ENCODE peak calls at places on chromosomes 12 and 14, in nine cellular contexts. One of them, this sample, is unnamed. For H3K4me1, the result is how much of the 10 kb centered on the place peaks cover.

GRCh38 chr14:78005325-78005724 is 164.8 kb upstream of the NRXN3 start:
- DNase-seq in upper lobe of right lung: no peak
- DNase-seq in mucosa of descending colon: no peak
- DNase-seq in endodermal cell: no peak
- DNase-seq in thoracic aorta: no peak
- DNase-seq in stomach: no peak
- DNase-seq in lower lobe of right lung: no peak
- DNase-seq in Panc1: no peak
- DNase-seq in fibroblast of lung: no peak
- DNase-seq in this sample: no peak

GRCh38 chr12:48901278-48901677 is 24.0 kb downstream of the FKBP11 start:
- DNase-seq in upper lobe of right lung: no peak
- DNase-seq in mucosa of descending colon: no peak
- DNase-seq in endodermal cell: no peak
- DNase-seq in thoracic aorta: no peak
- DNase-seq in stomach: no peak
- DNase-seq in lower lobe of right lung: no peak
- DNase-seq in Panc1: no peak
- DNase-seq in fibroblast of lung: no peak
- DNase-seq in this sample: no peak

GRCh38 chr12:48119078-48119833 is at the start of gene PFKM:
- DNase-seq in upper lobe of right lung: peak
- DNase-seq in mucosa of descending colon: peak
- DNase-seq in endodermal cell: peak
- DNase-seq in thoracic aorta: peak
- DNase-seq in stomach: peak
- DNase-seq in lower lobe of right lung: peak
- DNase-seq in Panc1: peak
- DNase-seq in fibroblast of lung: peak
- DNase-seq in this sample: peak

GRCh38 chr14:39232554-39233415 is 930 bp upstream of the MIA2 start:
- DNase-seq in upper lobe of right lung: peak
- DNase-seq in mucosa of descending colon: no peak
- DNase-seq in endodermal cell: no peak
- DNase-seq in thoracic aorta: no peak
- DNase-seq in stomach: no peak
- DNase-seq in lower lobe of right lung: no peak
- DNase-seq in Panc1: no peak
- DNase-seq in fibroblast of lung: peak
- DNase-seq in this sample: no peak

GRCh38 chr14:78162202-78162601 is 8.0 kb upstream of the NRXN3 start:
- DNase-seq in upper lobe of right lung: no peak
- DNase-seq in mucosa of descending colon: no peak
- DNase-seq in endodermal cell: no peak
- DNase-seq in thoracic aorta: no peak
- DNase-seq in stomach: no peak
- DNase-seq in lower lobe of right lung: no peak
- DNase-seq in Panc1: no peak
- DNase-seq in fibroblast of lung: no peak
- DNase-seq in this sample: no peak

GRCh38 chr12:57895337-57896138 is 45.8 kb upstream of the ATP23 start:
- DNase-seq in upper lobe of right lung: no peak
- DNase-seq in mucosa of descending colon: no peak
- DNase-seq in endodermal cell: peak
- DNase-seq in thoracic aorta: no peak
- DNase-seq in stomach: no peak
- DNase-seq in lower lobe of right lung: no peak
- DNase-seq in Panc1: no peak
- DNase-seq in fibroblast of lung: no peak
- DNase-seq in this sample: no peak

GRCh38 chr12:98653866-98654493 is 8.9 kb downstream of the APAF1 start:
- DNase-seq in upper lobe of right lung: no peak
- DNase-seq in mucosa of descending colon: no peak
- DNase-seq in endodermal cell: no peak
- DNase-seq in thoracic aorta: no peak
- DNase-seq in stomach: no peak
- DNase-seq in lower lobe of right lung: no peak
- DNase-seq in Panc1: no peak
- DNase-seq in fibroblast of lung: peak
- DNase-seq in this sample: peak

GRCh38 chr12:5318874-5319273 is 113.0 kb upstream of the NTF3 start:
- DNase-seq in upper lobe of right lung: no peak
- DNase-seq in mucosa of descending colon: no peak
- DNase-seq in endodermal cell: no peak
- DNase-seq in thoracic aorta: no peak
- DNase-seq in stomach: no peak
- DNase-seq in lower lobe of right lung: no peak
- DNase-seq in Panc1: no peak
- DNase-seq in fibroblast of lung: peak
- DNase-seq in this sample: no peak

GRCh38 chr12:19480459-19480858 is 41.2 kb downstream of the AEBP2 start:
- DNase-seq in upper lobe of right lung: no peak
- DNase-seq in mucosa of descending colon: no peak
- DNase-seq in endodermal cell: no peak
- DNase-seq in thoracic aorta: no peak
- DNase-seq in stomach: no peak
- DNase-seq in lower lobe of right lung: no peak
- DNase-seq in Panc1: no peak
- DNase-seq in fibroblast of lung: no peak
- DNase-seq in this sample: no peak

GRCh38 chr12:122230798-122231197 is 4.9 kb upstream of the DIABLO start:
- DNase-seq in upper lobe of right lung: no peak
- DNase-seq in mucosa of descending colon: no peak
- DNase-seq in endodermal cell: no peak
- DNase-seq in thoracic aorta: no peak
- DNase-seq in stomach: no peak
- DNase-seq in lower lobe of right lung: no peak
- DNase-seq in Panc1: no peak
- DNase-seq in fibroblast of lung: no peak
- DNase-seq in this sample: no peak

GRCh38 chr12:109592195-109592904 is 18.8 kb downstream of the MVK start:
- DNase-seq in upper lobe of right lung: no peak
- DNase-seq in mucosa of descending colon: no peak
- DNase-seq in endodermal cell: no peak
- DNase-seq in thoracic aorta: no peak
- DNase-seq in stomach: no peak
- DNase-seq in lower lobe of right lung: no peak
- DNase-seq in Panc1: no peak
- DNase-seq in fibroblast of lung: no peak
- DNase-seq in this sample: no peak

GRCh38 chr12:10540776-10541205 is 35.1 kb downstream of the EIF2S3B start:
- DNase-seq in upper lobe of right lung: no peak
- DNase-seq in mucosa of descending colon: no peak
- DNase-seq in endodermal cell: no peak
- DNase-seq in thoracic aorta: no peak
- DNase-seq in stomach: no peak
- DNase-seq in lower lobe of right lung: no peak
- DNase-seq in Panc1: no peak
- DNase-seq in fibroblast of lung: no peak
- DNase-seq in this sample: no peak

GRCh38 chr14:93891756-93892504 is 35.2 kb upstream of the FAM181A start:
- DNase-seq in upper lobe of right lung: no peak
- DNase-seq in mucosa of descending colon: no peak
- DNase-seq in endodermal cell: peak
- DNase-seq in thoracic aorta: no peak
- DNase-seq in stomach: no peak
- DNase-seq in lower lobe of right lung: no peak
- DNase-seq in Panc1: no peak
- DNase-seq in fibroblast of lung: no peak
- DNase-seq in this sample: no peak

GRCh38 chr14:54762296-54762695 is 140.3 kb downstream of the GCH1 start:
- DNase-seq in upper lobe of right lung: no peak
- DNase-seq in mucosa of descending colon: no peak
- DNase-seq in endodermal cell: no peak
- DNase-seq in thoracic aorta: no peak
- DNase-seq in stomach: no peak
- DNase-seq in lower lobe of right lung: no peak
- DNase-seq in Panc1: no peak
- DNase-seq in fibroblast of lung: peak
- DNase-seq in this sample: no peak

GRCh38 chr12:12486661-12487240 is 75.9 kb downstream of the DUSP16 start:
- DNase-seq in upper lobe of right lung: no peak
- DNase-seq in mucosa of descending colon: no peak
- DNase-seq in endodermal cell: no peak
- DNase-seq in thoracic aorta: no peak
- DNase-seq in stomach: no peak
- DNase-seq in lower lobe of right lung: no peak
- DNase-seq in Panc1: no peak
- DNase-seq in fibroblast of lung: no peak
- DNase-seq in this sample: peak

GRCh38 chr12:114685869-114686268 is 1.9 kb upstream of the TBX3 start:
- DNase-seq in upper lobe of right lung: no peak
- DNase-seq in mucosa of descending colon: no peak
- DNase-seq in endodermal cell: peak
- DNase-seq in thoracic aorta: no peak
- DNase-seq in stomach: no peak
- DNase-seq in lower lobe of right lung: no peak
- DNase-seq in Panc1: no peak
- DNase-seq in fibroblast of lung: peak
- DNase-seq in this sample: no peak

GRCh38 chr14:106291626-106292025 is 765.2 kb downstream of the TMEM121 start:
- DNase-seq in upper lobe of right lung: no peak
- DNase-seq in mucosa of descending colon: no peak
- DNase-seq in endodermal cell: no peak
- DNase-seq in thoracic aorta: no peak
- DNase-seq in stomach: no peak
- DNase-seq in lower lobe of right lung: no peak
- DNase-seq in Panc1: no peak
- DNase-seq in fibroblast of lung: no peak
- DNase-seq in this sample: no peak

DNA sequence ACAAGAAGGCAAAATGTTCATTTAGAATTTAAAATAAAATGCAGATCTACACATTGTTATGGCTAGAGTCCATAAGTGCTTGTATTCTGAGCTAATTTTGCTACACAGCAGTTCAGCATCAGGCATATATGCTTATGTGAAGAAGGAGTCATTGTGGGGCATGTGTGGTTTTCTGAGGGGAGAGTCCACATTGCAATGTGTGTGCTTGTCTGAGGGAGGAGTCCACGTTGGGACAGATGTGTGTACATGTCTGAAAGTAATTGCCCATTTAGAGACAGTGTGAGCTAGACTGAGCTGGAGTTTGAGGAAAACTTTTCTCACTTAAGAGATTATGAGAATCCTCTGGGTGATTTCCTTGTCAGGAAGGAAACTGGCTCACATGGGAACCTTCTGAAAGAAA is 767.9 kb downstream of the TMEM121 start:
- DNase-seq in upper lobe of right lung: no peak
- DNase-seq in mucosa of descending colon: no peak
- DNase-seq in endodermal cell: no peak
- DNase-seq in thoracic aorta: no peak
- DNase-seq in stomach: no peak
- DNase-seq in lower lobe of right lung: no peak
- DNase-seq in Panc1: no peak
- DNase-seq in fibroblast of lung: no peak
- DNase-seq in this sample: no peak
- H3K4me1 ChIP-seq in upper lobe of right lung: under half
- H3K4me1 ChIP-seq in mucosa of descending colon: under half
- H3K4me1 ChIP-seq in endodermal cell: under half
- H3K4me1 ChIP-seq in thoracic aorta: under half
- H3K4me1 ChIP-seq in stomach: under half
- H3K4me1 ChIP-seq in lower lobe of right lung: under half
- H3K4me1 ChIP-seq in Panc1: under half
- H3K4me1 ChIP-seq in fibroblast of lung: under half
- H3K4me1 ChIP-seq in this sample: under half

GRCh38 chr14:104102282-104102914 is 16.9 kb downstream of the ASPG start:
- DNase-seq in upper lobe of right lung: no peak
- DNase-seq in mucosa of descending colon: peak
- DNase-seq in endodermal cell: peak
- DNase-seq in thoracic aorta: no peak
- DNase-seq in stomach: no peak
- DNase-seq in lower lobe of right lung: no peak
- DNase-seq in Panc1: no peak
- DNase-seq in fibroblast of lung: no peak
- DNase-seq in this sample: no peak

GRCh38 chr14:104099096-104100041 is 13.9 kb downstream of the ASPG start:
- DNase-seq in upper lobe of right lung: peak
- DNase-seq in mucosa of descending colon: peak
- DNase-seq in endodermal cell: peak
- DNase-seq in thoracic aorta: no peak
- DNase-seq in stomach: no peak
- DNase-seq in lower lobe of right lung: peak
- DNase-seq in Panc1: no peak
- DNase-seq in fibroblast of lung: no peak
- DNase-seq in this sample: no peak

GRCh38 chr14:104101651-104102281 is 16.3 kb downstream of the ASPG start:
- DNase-seq in upper lobe of right lung: peak
- DNase-seq in mucosa of descending colon: no peak
- DNase-seq in endodermal cell: peak
- DNase-seq in thoracic aorta: no peak
- DNase-seq in stomach: no peak
- DNase-seq in lower lobe of right lung: peak
- DNase-seq in Panc1: no peak
- DNase-seq in fibroblast of lung: no peak
- DNase-seq in this sample: no peak

GRCh38 chr14:104100171-104101085 is 14.9 kb downstream of the ASPG start:
- DNase-seq in upper lobe of right lung: peak
- DNase-seq in mucosa of descending colon: peak
- DNase-seq in endodermal cell: peak
- DNase-seq in thoracic aorta: no peak
- DNase-seq in stomach: no peak
- DNase-seq in lower lobe of right lung: peak
- DNase-seq in Panc1: no peak
- DNase-seq in fibroblast of lung: no peak
- DNase-seq in this sample: no peak

GRCh38 chr14:104101086-104101621 is 15.7 kb downstream of the ASPG start:
- DNase-seq in upper lobe of right lung: peak
- DNase-seq in mucosa of descending colon: peak
- DNase-seq in endodermal cell: peak
- DNase-seq in thoracic aorta: no peak
- DNase-seq in stomach: peak
- DNase-seq in lower lobe of right lung: peak
- DNase-seq in Panc1: no peak
- DNase-seq in fibroblast of lung: no peak
- DNase-seq in this sample: no peak
- TF ChIP-seq CTCF in upper lobe of right lung: no peak
- TF ChIP-seq CTCF in mucosa of descending colon: no peak
- TF ChIP-seq CTCF in endodermal cell: no peak
- TF ChIP-seq CTCF in thoracic aorta: no peak
- TF ChIP-seq CTCF in stomach: no peak
- TF ChIP-seq CTCF in lower lobe of right lung: no peak
- TF ChIP-seq CTCF in Panc1: no peak
- TF ChIP-seq CTCF in fibroblast of lung: no peak
- TF ChIP-seq CTCF in this sample: no peak

GRCh38 chr12:30416631-30417030 is 279.0 kb downstream of the IPO8 start:
- DNase-seq in upper lobe of right lung: no peak
- DNase-seq in mucosa of descending colon: no peak
- DNase-seq in endodermal cell: no peak
- DNase-seq in thoracic aorta: no peak
- DNase-seq in stomach: no peak
- DNase-seq in lower lobe of right lung: no peak
- DNase-seq in Panc1: no peak
- DNase-seq in fibroblast of lung: no peak
- DNase-seq in this sample: no peak
- H3K4me1 ChIP-seq in upper lobe of right lung: under half
- H3K4me1 ChIP-seq in mucosa of descending colon: under half
- H3K4me1 ChIP-seq in endodermal cell: under half
- H3K4me1 ChIP-seq in thoracic aorta: under half
- H3K4me1 ChIP-seq in stomach: under half
- H3K4me1 ChIP-seq in lower lobe of right lung: under half
- H3K4me1 ChIP-seq in Panc1: under half
- H3K4me1 ChIP-seq in fibroblast of lung: under half
- H3K4me1 ChIP-seq in this sample: under half

GRCh38 chr12:94650143-94651056 is at the start of gene TMCC3:
- DNase-seq in upper lobe of right lung: peak
- DNase-seq in mucosa of descending colon: peak
- DNase-seq in endodermal cell: peak
- DNase-seq in thoracic aorta: no peak
- DNase-seq in stomach: peak
- DNase-seq in lower lobe of right lung: peak
- DNase-seq in Panc1: no peak
- DNase-seq in fibroblast of lung: peak
- DNase-seq in this sample: peak
- TF ChIP-seq CTCF in upper lobe of right lung: no peak
- TF ChIP-seq CTCF in mucosa of descending colon: no peak
- TF ChIP-seq CTCF in endodermal cell: no peak
- TF ChIP-seq CTCF in thoracic aorta: no peak
- TF ChIP-seq CTCF in stomach: no peak
- TF ChIP-seq CTCF in lower lobe of right lung: no peak
- TF ChIP-seq CTCF in Panc1: peak
- TF ChIP-seq CTCF in fibroblast of lung: no peak
- TF ChIP-seq CTCF in this sample: no peak